ENCODE peak calls at places on chromosomes 1 and 21, in four cellular contexts. D is posterior vena cava, Y is NCI-H1092 treated with DMSO at 0.1 percent for 48 hours, Q is H4. L is an unnamed sample.

GRCh38 chr1:242139437-242139836 is 140.5 kb upstream of the MAP1LC3C start:
- DNase-seq in D (no peak), Y (no peak), Q (no peak), L (no peak)

GRCh38 chr1:18907021-18907913 is 4.9 kb upstream of the ALDH4A1 start:
- DNase-seq in D (no peak), Y (peak), Q (peak), L (peak)

GRCh38 chr1:16258591-16259135 is 21.7 kb upstream of the CPLANE2 start:
- DNase-seq in D (no peak), Y (no peak), Q (no peak), L (no peak)

GRCh38 chr1:152182942-152183341 is 23.9 kb upstream of the RPTN start:
- DNase-seq in D (peak), Y (no peak), Q (peak), L (no peak)

GRCh38 chr1:155084722-155085503 is 6.3 kb downstream of the EFNA3 start:
- DNase-seq in D (peak), Y (peak), Q (peak), L (peak)

GRCh38 chr1:92538413-92539061 is 51.8 kb upstream of the GFI1 start:
- DNase-seq in D (no peak), Y (no peak), Q (no peak), L (no peak)

GRCh38 chr1:245856944-245857531 is 650.0 kb downstream of the SMYD3 start:
- DNase-seq in D (no peak), Y (no peak), Q (no peak), L (no peak)

GRCh38 chr1:67785847-67786753 is 47.2 kb downstream of the GNG12 start:
- DNase-seq in D (no peak), Y (no peak), Q (no peak), L (no peak)

GRCh38 chr21:14862794-14863720 is 201.7 kb downstream of the NRIP1 start:
- DNase-seq in D (no peak), Y (peak), Q (no peak), L (no peak)

GRCh38 chr21:45243603-45244002 is 44.1 kb downstream of the POFUT2 start:
- DNase-seq in D (no peak), Y (no peak), Q (no peak), L (no peak)

GRCh38 chr1:235923466-235924008 is 56.8 kb upstream of the LYST start:
- DNase-seq in D (no peak), Y (peak), Q (no peak), L (no peak)

GRCh38 chr1:43552813-43553212 is 22.1 kb downstream of the PTPRF start:
- DNase-seq in D (no peak), Y (peak), Q (peak), L (peak)

GRCh38 chr1:58966103-58966916 is 182.5 kb upstream of the JUN start:
- DNase-seq in D (no peak), Y (no peak), Q (no peak), L (no peak)

GRCh38 chr1:54259546-54259945 is 59.6 kb downstream of the MRPL37 start:
- DNase-seq in D (no peak), Y (no peak), Q (no peak), L (no peak)

L was measured in anterior cingulate cortex.